ENCODE peak calls at places on chromosomes 5 and 9, in nine cellular contexts. G is sigmoid colon, T is heart left ventricle, B is BE2C, I is PC-9, O is stomach, F is neural progenitor cell, P is mucosa of descending colon, Y is heart right ventricle. A is an unnamed sample. For H3K4me1, the result is how much of the 10 kb centered on the place peaks cover.

GRCh38 chr9:88783613-88784230 is 207.5 kb upstream of the S1PR3 start:
- DNase-seq in F (peak), Y (no peak), B (no peak), P (no peak), I (no peak), G (no peak), O (no peak), T (no peak), A (no peak)

GRCh38 chr9:86487222-86487841 is 133.1 kb upstream of the TUT7 start:
- DNase-seq in P (no peak), O (no peak), B (no peak), I (no peak), T (no peak), G (no peak), F (peak), Y (no peak), A (no peak)

GRCh38 chr9:115945009-115945431 is 208.6 kb upstream of the PAPPA start:
- DNase-seq in G (no peak), O (no peak), Y (peak), F (no peak), T (peak), B (no peak), I (no peak), P (no peak), A (no peak)

GRCh38 chr9:133658442-133659431 is 22.6 kb downstream of the DBH start:
- DNase-seq in Y (peak), T (peak), P (peak), B (peak), I (peak), F (peak), O (peak), G (no peak), A (peak)

GRCh38 chr9:36141288-36141687 is 4.8 kb downstream of the GLIPR2 start:
- DNase-seq in F (peak), I (peak), Y (no peak), T (no peak), G (peak), P (no peak), B (peak), O (no peak), A (no peak)

GRCh38 chr5:174065528-174066189 is 20.2 kb downstream of the NSG2 start:
- DNase-seq in O (peak), F (peak), B (no peak), T (no peak), G (no peak), I (no peak), Y (no peak), P (no peak), A (peak)

GRCh38 chr5:6108540-6108848 is 269.9 kb downstream of the MED10 start:
- DNase-seq in O (no peak), F (no peak), I (no peak), P (no peak), G (no peak), B (no peak), Y (no peak), T (no peak), A (no peak)

GRCh38 chr9:77927265-77927664 is 104.3 kb downstream of the GNAQ start:
- DNase-seq in T (no peak), F (no peak), I (no peak), P (no peak), Y (no peak), B (no peak), O (no peak), G (no peak), A (no peak)

GRCh38 chr5:65831276-65831675 is 95.1 kb upstream of the ERBIN start:
- DNase-seq in P (no peak), B (no peak), T (no peak), G (no peak), Y (no peak), O (no peak), F (no peak), I (no peak), A (no peak)

GRCh38 chr5:154031923-154032489 is 6.7 kb downstream of the FAM114A2 start:
- DNase-seq in Y (no peak), I (no peak), B (no peak), O (no peak), F (no peak), T (no peak), G (no peak), P (no peak), A (no peak)

GRCh38 chr9:133979124-133979920 is 12.8 kb downstream of the VAV2 start:
- DNase-seq in I (no peak), T (peak), B (no peak), P (peak), G (peak), F (peak), Y (peak), O (no peak), A (peak)

GRCh38 chr5:11734369-11734768 is 169.9 kb downstream of the CTNND2 start:
- DNase-seq in F (no peak), B (no peak), G (no peak), O (no peak), Y (no peak), P (no peak), I (no peak), T (no peak), A (no peak)

GRCh38 chr5:175717837-175718236 is 60.0 kb downstream of the HRH2 start:
- DNase-seq in I (no peak), G (no peak), T (no peak), P (no peak), F (no peak), O (no peak), Y (no peak), B (no peak), A (no peak)

GRCh38 chr9:24545847-24546522 is at the start of gene IZUMO3:
- DNase-seq in O (no peak), Y (no peak), T (no peak), F (no peak), I (no peak), B (no peak), P (no peak), G (no peak), A (no peak)
- TF ChIP-seq CTCF in O (no peak), Y (no peak), T (no peak), F (no peak), I (no peak), B (no peak), P (no peak), G (no peak), A (no peak)

DNA sequence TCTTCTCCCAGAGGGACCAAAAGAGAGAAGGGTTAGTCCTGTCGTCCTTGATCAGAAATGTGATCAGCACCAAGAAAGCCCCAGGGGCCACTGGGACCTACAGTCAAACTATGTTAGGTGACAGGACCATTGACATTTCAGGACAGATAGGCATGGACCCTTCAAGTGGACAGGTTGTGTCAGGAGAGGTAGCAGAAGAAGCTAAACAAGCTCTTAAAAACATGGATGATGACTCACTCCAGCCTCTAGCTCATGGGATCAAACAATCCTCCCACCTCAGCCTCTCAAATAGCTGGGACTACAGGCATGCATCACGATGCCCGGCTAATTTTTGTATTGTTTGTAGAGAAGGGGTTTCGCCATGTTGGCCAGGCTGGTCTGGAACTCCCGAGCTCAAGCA is 2.3 kb upstream of the AQP3 start:
- DNase-seq in P (no peak), I (no peak), F (no peak), Y (no peak), G (no peak), O (no peak), T (no peak), B (no peak), A (no peak)
- H3K4me1 ChIP-seq in P (under half), I (under half), F (under half), Y (under half), G (under half), O (under half), T (under half), B (under half), A (under half)

GRCh38 chr5:88391116-88391515 is 122.5 kb upstream of the TMEM161B start:
- DNase-seq in I (no peak), Y (no peak), P (no peak), F (peak), O (no peak), G (no peak), B (no peak), T (no peak), A (no peak)
- TF ChIP-seq CTCF in I (no peak), Y (no peak), P (no peak), F (no peak), O (no peak), G (no peak), B (no peak), T (no peak), A (no peak)

GRCh38 chr9:20001058-20001457 is 212.2 kb upstream of the SLC24A2 start:
- DNase-seq in I (no peak), B (no peak), Y (no peak), O (no peak), F (no peak), P (no peak), T (no peak), G (no peak), A (no peak)
- H3K4me1 ChIP-seq in I (under half), B (under half), Y (under half), O (under half), F (under half), P (under half), T (under half), G (under half), A (under half)

GRCh38 chr5:133746834-133747233 is 134.5 kb upstream of the FSTL4 start:
- DNase-seq in B (peak), F (peak), I (no peak), Y (no peak), P (no peak), O (no peak), T (no peak), G (no peak), A (no peak)
- TF ChIP-seq CTCF in B (peak), F (peak), I (peak), Y (no peak), P (no peak), O (no peak), T (no peak), G (no peak), A (no peak)